ENCODE peak calls at places on chromosomes 2 and 18, in eight cellular contexts. W, T, J, E, B, L, H and Z are unnamed samples.

GRCh38 chr2:652881-653480 is 24.2 kb downstream of the TMEM18 start:
- DNase-seq in W (no peak), T (no peak), J (no peak), E (no peak), B (no peak), L (no peak), H (no peak), Z (no peak)

GRCh38 chr2:96914332-96914731 is 44.5 kb upstream of the SEMA4C start:
- DNase-seq in W (no peak), T (no peak), J (peak), E (no peak), B (no peak), L (no peak), H (no peak), Z (no peak)

GRCh38 chr2:98561018-98561417 is 47.3 kb downstream of the COA5 start:
- DNase-seq in W (no peak), T (no peak), J (no peak), E (no peak), B (no peak), L (no peak), H (no peak), Z (no peak)

GRCh38 chr2:205754924-205755321 is 72.6 kb downstream of the NRP2 start:
- DNase-seq in W (peak), T (peak), J (peak), E (no peak), B (no peak), L (no peak), H (peak), Z (no peak)

GRCh38 chr2:238940806-238941205 is 92.9 kb downstream of the TWIST2 start:
- DNase-seq in W (no peak), T (no peak), J (no peak), E (no peak), B (no peak), L (no peak), H (no peak), Z (no peak)

GRCh38 chr18:6994053-6994452 is 123.5 kb downstream of the LAMA1 start:
- DNase-seq in W (no peak), T (no peak), J (no peak), E (peak), B (no peak), L (no peak), H (no peak), Z (no peak)

GRCh38 chr2:144201868-144202468 is 318.0 kb downstream of the ZEB2 start:
- DNase-seq in W (no peak), T (no peak), J (peak), E (no peak), B (no peak), L (no peak), H (peak), Z (no peak)

GRCh38 chr2:55511508-55512124 is 7.9 kb upstream of the CFAP36 start:
- DNase-seq in W (no peak), T (no peak), J (peak), E (peak), B (no peak), L (no peak), H (peak), Z (no peak)

GRCh38 chr2:3651686-3652516 is 6.1 kb upstream of the ALLC start:
- DNase-seq in W (peak), T (peak), J (peak), E (peak), B (no peak), L (no peak), H (peak), Z (peak)

GRCh38 chr2:62817348-62817747 is 111.8 kb downstream of the EHBP1 start:
- DNase-seq in W (no peak), T (no peak), J (no peak), E (no peak), B (no peak), L (no peak), H (no peak), Z (no peak)

GRCh38 chr2:28652217-28652616 is 99.4 kb upstream of the PPP1CB start:
- DNase-seq in W (no peak), T (no peak), J (no peak), E (no peak), B (no peak), L (no peak), H (peak), Z (no peak)

GRCh38 chr18:36516258-36516657 is 218.7 kb downstream of the FHOD3 start:
- DNase-seq in W (no peak), T (no peak), J (no peak), E (no peak), B (no peak), L (no peak), H (no peak), Z (no peak)
- TF ChIP-seq CTCF in W (no peak), T (no peak), J (no peak), E (no peak), B (no peak), L (no peak), H (no peak), Z (no peak)

GRCh38 chr2:200968162-200968561 is 4.7 kb upstream of the ORC2 start:
- DNase-seq in W (no peak), T (peak), J (no peak), E (no peak), B (no peak), L (no peak), H (no peak), Z (no peak)

GRCh38 chr2:200964498-200964897 is 1.0 kb upstream of the ORC2 start:
- DNase-seq in W (no peak), T (no peak), J (no peak), E (no peak), B (no peak), L (no peak), H (no peak), Z (no peak)

GRCh38 chr2:200963129-200963917 is at the start of gene ORC2:
- DNase-seq in W (peak), T (peak), J (peak), E (peak), B (peak), L (peak), H (peak), Z (peak)

GRCh38 chr2:200968735-200969134 is 5.3 kb upstream of the ORC2 start:
- DNase-seq in W (no peak), T (no peak), J (no peak), E (no peak), B (no peak), L (no peak), H (no peak), Z (no peak)

GRCh38 chr2:200966770-200967169 is 3.3 kb upstream of the ORC2 start:
- DNase-seq in W (no peak), T (no peak), J (peak), E (no peak), B (no peak), L (peak), H (peak), Z (no peak)
- TF ChIP-seq CTCF in W (no peak), T (no peak), J (peak), E (no peak), B (no peak), L (no peak), H (no peak), Z (no peak)

DNA sequence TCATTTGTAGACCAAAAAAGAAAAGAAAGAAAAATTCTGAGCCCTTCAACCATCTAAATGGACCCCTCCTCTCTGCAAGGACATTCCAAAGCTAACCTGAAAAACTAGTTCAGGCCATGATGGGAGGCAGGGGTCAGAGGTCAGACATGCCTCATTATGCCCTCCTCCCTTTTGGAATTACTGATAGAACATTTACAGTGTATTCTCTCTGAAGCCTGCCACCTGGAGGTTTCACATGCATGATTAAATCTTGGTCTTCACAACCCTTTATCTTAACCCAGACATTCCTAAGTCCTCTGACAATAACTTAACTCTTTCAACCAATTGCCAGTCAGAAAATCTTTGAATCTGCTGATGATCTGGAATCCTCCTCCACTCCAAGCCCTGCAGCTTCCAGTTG is 86.0 kb downstream of the SPP2 start:
- DNase-seq in W (peak), T (no peak), J (no peak), E (peak), B (no peak), L (peak), H (peak), Z (no peak)
- TF ChIP-seq CTCF in W (peak), T (no peak), J (no peak), E (peak), B (no peak), L (peak), H (no peak), Z (no peak)

DNA sequence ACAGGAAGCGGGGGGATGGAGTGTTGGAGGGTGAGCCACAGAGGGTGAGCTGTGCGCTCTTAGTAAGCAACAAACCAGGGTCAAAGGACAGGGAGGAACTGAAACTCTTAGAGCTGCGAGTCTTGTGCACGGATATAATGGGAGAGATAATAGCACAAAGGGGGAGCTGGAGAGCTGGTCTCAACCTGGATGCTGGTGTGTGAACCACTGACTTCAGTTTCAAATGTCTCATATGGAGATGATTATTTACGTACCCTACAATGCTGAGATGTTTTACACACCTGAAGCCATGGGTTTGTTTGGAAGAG is 35.9 kb downstream of the PTGR3 start:
- DNase-seq in W (no peak), T (no peak), J (peak), E (peak), B (no peak), L (no peak), H (no peak), Z (no peak)
- TF ChIP-seq CTCF in W (no peak), T (no peak), J (peak), E (peak), B (no peak), L (no peak), H (no peak), Z (no peak)

GRCh38 chr18:58454406-58455061 is 174.4 kb downstream of the ALPK2 start:
- DNase-seq in W (no peak), T (no peak), J (no peak), E (no peak), B (no peak), L (no peak), H (no peak), Z (no peak)

GRCh38 chr18:58456625-58457024 is 172.3 kb downstream of the ALPK2 start:
- DNase-seq in W (no peak), T (peak), J (no peak), E (no peak), B (no peak), L (no peak), H (no peak), Z (no peak)

GRCh38 chr18:58453167-58453804 is 175.6 kb downstream of the ALPK2 start:
- DNase-seq in W (no peak), T (no peak), J (no peak), E (no peak), B (no peak), L (no peak), H (no peak), Z (no peak)

GRCh38 chr18:58453913-58454317 is 175.0 kb downstream of the ALPK2 start:
- DNase-seq in W (no peak), T (no peak), J (no peak), E (no peak), B (no peak), L (no peak), H (no peak), Z (no peak)

GRCh38 chr18:58455318-58455950 is 173.5 kb downstream of the ALPK2 start:
- DNase-seq in W (no peak), T (no peak), J (no peak), E (no peak), B (no peak), L (peak), H (no peak), Z (no peak)
- TF ChIP-seq CTCF in W (no peak), T (no peak), J (no peak), E (no peak), B (no peak), L (no peak), H (no peak), Z (no peak)

GRCh38 chr2:47344890-47345583 is 57.9 kb upstream of the MSH2 start:
- DNase-seq in W (peak), T (peak), J (no peak), E (peak), B (peak), L (peak), H (peak), Z (peak)
- TF ChIP-seq CTCF in W (peak), T (peak), J (peak), E (no peak), B (no peak), L (no peak), H (peak), Z (no peak)

GRCh38 chr2:200365209-200365608 is 58.7 kb downstream of the SPATS2L start:
- DNase-seq in W (no peak), T (no peak), J (no peak), E (no peak), B (no peak), L (no peak), H (no peak), Z (no peak)
- TF ChIP-seq CTCF in W (no peak), T (no peak), J (no peak), E (no peak), B (no peak), L (no peak), H (no peak), Z (no peak)

GRCh38 chr2:20592106-20593071 is 58.5 kb downstream of the HS1BP3 start:
- DNase-seq in W (no peak), T (peak), J (no peak), E (no peak), B (peak), L (no peak), H (no peak), Z (no peak)
- TF ChIP-seq CTCF in W (no peak), T (no peak), J (no peak), E (peak), B (no peak), L (no peak), H (no peak), Z (peak)